ENCODE peak calls at places on chromosomes 13 and 19, in nine cellular contexts. W, U, N, Z, R, J, B, V and C are unnamed samples.
A peak's percentile ranks its signal among the peaks of the same experiment; 100 is the strongest.

GRCh38 chr13:113744197-113745000 is 14.6 kb upstream of the TMEM255B start:
- DNase-seq in W (no peak), U (no peak), R (no peak), N (no peak), J (no peak), V (peak; percentile 96), B (no peak), Z (peak; percentile 99), C (no peak)

GRCh38 chr19:36574762-36575161 is 1.7 kb upstream of the ZNF529 start:
- DNase-seq in V (no peak), U (no peak), J (no peak), B (no peak), Z (no peak), R (no peak), W (no peak), N (no peak), C (no peak)

GRCh38 chr13:47413112-47413511 is 516.3 kb upstream of the HTR2A start:
- DNase-seq in J (no peak), B (no peak), U (no peak), W (no peak), V (no peak), Z (no peak), N (no peak), R (no peak), C (no peak)

GRCh38 chr19:9054768-9055167 is 32.1 kb upstream of the OR1M1 start:
- DNase-seq in W (no peak), U (peak; percentile 66), V (no peak), R (no peak), J (no peak), B (no peak), N (no peak), Z (no peak), C (no peak)

GRCh38 chr19:42544146-42544545 is 15.9 kb upstream of the CEACAM1 start:
- DNase-seq in J (no peak), V (no peak), N (no peak), Z (no peak), U (no peak), B (no peak), R (no peak), W (no peak), C (no peak)

GRCh38 chr19:31253816-31254551 is 95.3 kb downstream of the TSHZ3 start:
- DNase-seq in J (no peak), B (no peak), V (no peak), U (peak; percentile 34), R (no peak), W (peak; percentile 20), N (no peak), Z (no peak), C (no peak)

GRCh38 chr19:40280608-40281221 is 4.4 kb downstream of the AKT2 start:
- DNase-seq in Z (no peak), V (no peak), B (no peak), W (no peak), J (no peak), U (peak; percentile 56), R (no peak), N (no peak), C (peak; percentile 92)

GRCh38 chr19:23093832-23094231 is 23.0 kb upstream of the ZNF730 start:
- DNase-seq in W (no peak), N (no peak), V (no peak), Z (no peak), B (no peak), U (no peak), J (no peak), R (no peak), C (no peak)

GRCh38 chr13:59877933-59878332 is 285.8 kb downstream of the DIAPH3 start:
- DNase-seq in B (no peak), V (no peak), W (no peak), J (no peak), U (no peak), N (no peak), Z (no peak), R (no peak), C (peak; percentile 26)

GRCh38 chr19:45881909-45882528 is 3.9 kb downstream of the IRF2BP1 start:
- DNase-seq in B (no peak), N (no peak), J (no peak), W (no peak), U (peak; percentile 88), V (peak; percentile 93), Z (peak; percentile 89), R (no peak), C (no peak)

GRCh38 chr13:27991881-27992280 is 3.4 kb upstream of the URAD start:
- DNase-seq in R (no peak), N (no peak), B (no peak), U (no peak), J (no peak), V (no peak), Z (no peak), W (no peak), C (no peak)

GRCh38 chr13:99415851-99416331 is 85.4 kb upstream of the TM9SF2 start:
- DNase-seq in N (no peak), W (no peak), U (no peak), R (no peak), V (no peak), Z (no peak), J (peak; percentile 76), B (no peak), C (no peak)

GRCh38 chr19:1132625-1133383 is 29.0 kb downstream of the GPX4 start:
- DNase-seq in B (no peak), U (no peak), Z (no peak), J (no peak), R (no peak), N (no peak), V (no peak), W (peak; percentile 87), C (no peak)

GRCh38 chr19:12611361-12611699 is 610 bp downstream of the ZNF791 start:
- DNase-seq in V (peak; percentile 66), W (no peak), R (peak; percentile 28), N (no peak), Z (peak; percentile 21), B (peak; percentile 67), J (no peak), U (peak; percentile 89), C (peak; percentile 43)

GRCh38 chr19:39144487-39145071 is 19.0 kb downstream of the PAK4 start:
- DNase-seq in N (no peak), V (no peak), U (peak; percentile 23), J (no peak), W (no peak), Z (no peak), B (no peak), R (no peak), C (no peak)

GRCh38 chr19:46495789-46496099 is at the start of gene PNMA8B:
- DNase-seq in B (peak; percentile 89), V (peak; percentile 92), R (no peak), N (peak; percentile 17), W (no peak), J (peak; percentile 57), Z (peak; percentile 89), U (peak; percentile 90), C (no peak)